ENCODE peak calls at places on chromosomes 12 and 14, in ten cellular contexts. J, V, L, D, Z, C, H, R, X and B are unnamed samples.

GRCh38 chr12:116236148-116236731 is 41.3 kb downstream of the MED13L start:
- DNase-seq in D (peak; percentile 66), H (peak; percentile 4), R (peak; percentile 35), J (peak; percentile 69), C (peak; percentile 40), L (peak; percentile 77), V (no peak), X (peak; percentile 41), Z (no peak), B (peak; percentile 37)

GRCh38 chr12:31999692-32000091 is 40.5 kb downstream of the RESF1 start:
- DNase-seq in Z (no peak), H (no peak), V (no peak), X (no peak), D (no peak), J (no peak), C (no peak), L (no peak), R (no peak), B (no peak)

GRCh38 chr12:121499929-121500793 is 80.7 kb downstream of the KDM2B start:
- DNase-seq in V (no peak), X (peak; percentile 75), H (peak; percentile 54), J (peak; percentile 81), Z (no peak), D (peak; percentile 69), C (peak; percentile 43), R (peak; percentile 56), L (peak; percentile 67), B (peak; percentile 70)

GRCh38 chr14:21072102-21072501 is 2.0 kb downstream of the ARHGEF40 start:
- DNase-seq in J (no peak), R (no peak), D (no peak), X (no peak), V (no peak), L (peak; percentile 81), Z (peak; percentile 16), H (no peak), C (no peak), B (no peak)

GRCh38 chr14:72754949-72755348 is 139.0 kb downstream of the DPF3 start:
- DNase-seq in L (no peak), V (no peak), R (no peak), H (no peak), D (no peak), X (no peak), Z (no peak), C (no peak), J (no peak), B (no peak)

GRCh38 chr14:23056956-23057756 is at the start of gene CDH24:
- DNase-seq in V (no peak), J (peak; percentile 80), D (peak; percentile 81), L (peak; percentile 58), H (no peak), Z (no peak), C (peak; percentile 62), X (peak; percentile 62), R (peak; percentile 66), B (peak; percentile 62)

GRCh38 chr12:58592817-58593216 is 327.5 kb downstream of the LRIG3 start:
- DNase-seq in Z (no peak), R (no peak), L (peak; percentile 54), V (no peak), H (no peak), J (no peak), C (no peak), D (no peak), X (no peak), B (no peak)

GRCh38 chr12:108611884-108612415 is 14.1 kb upstream of the TMEM119 start:
- DNase-seq in D (peak; percentile 64), J (peak; percentile 67), R (peak; percentile 43), L (peak; percentile 80), V (no peak), C (peak; percentile 85), X (peak; percentile 56), H (no peak), Z (no peak), B (peak; percentile 52)

GRCh38 chr14:91021115-91021514 is 39.3 kb downstream of the RPS6KA5 start:
- DNase-seq in L (no peak), J (no peak), R (no peak), X (no peak), H (no peak), D (no peak), V (no peak), Z (no peak), C (peak; percentile 35), B (no peak)

GRCh38 chr12:50638482-50638880 is 125.4 kb upstream of the ATF1 start:
- DNase-seq in Z (no peak), X (no peak), R (no peak), V (no peak), L (no peak), D (no peak), C (peak; percentile 78), H (no peak), J (no peak), B (no peak)

GRCh38 chr12:69332815-69333358 is 15.3 kb upstream of the LYZ start:
- DNase-seq in R (no peak), H (no peak), L (no peak), D (no peak), C (no peak), J (no peak), X (no peak), V (no peak), Z (no peak), B (no peak)

GRCh38 chr12:7907009-7907408 is 29.0 kb downstream of the SLC2A3 start:
- DNase-seq in X (peak; percentile 17), R (peak; percentile 14), C (no peak), Z (no peak), L (peak; percentile 57), J (no peak), H (no peak), D (no peak), V (no peak), B (no peak)

GRCh38 chr12:110872100-110872499 is 25.3 kb downstream of the CCDC63 start:
- DNase-seq in H (no peak), L (no peak), X (no peak), V (no peak), C (no peak), D (no peak), Z (no peak), R (no peak), J (no peak), B (no peak)

GRCh38 chr12:51391047-51391837 is at the start of gene GALNT6:
- DNase-seq in L (no peak), H (no peak), R (peak; percentile 62), J (peak; percentile 80), X (peak; percentile 64), V (no peak), D (peak; percentile 86), Z (no peak), C (peak; percentile 39), B (peak; percentile 63)

GRCh38 chr14:55688566-55688965 is 108.6 kb downstream of the KTN1 start:
- DNase-seq in C (no peak), L (peak; percentile 6), J (no peak), Z (no peak), D (no peak), R (no peak), V (no peak), X (no peak), H (no peak), B (no peak)

GRCh38 chr12:25420116-25420515 is 133.0 kb downstream of the LMNTD1 start:
- DNase-seq in C (no peak), R (no peak), J (no peak), X (no peak), L (no peak), H (no peak), Z (no peak), V (no peak), D (no peak), B (no peak)

GRCh38 chr14:102590667-102591099 is 1.8 kb upstream of the RCOR1 start:
- DNase-seq in V (no peak), J (no peak), X (no peak), L (peak; percentile 53), C (peak; percentile 65), Z (no peak), H (no peak), D (no peak), R (no peak), B (no peak)